ENCODE peak calls at places on chromosomes 13 and 19, in six cellular contexts. H is Calu3, Q is neural crest cell, E is fibroblast of mammary gland, W is colonic mucosa, D is neural progenitor cell. A is an unnamed sample.

GRCh38 chr13:20351279-20352022 is 119.3 kb upstream of the GJB6 start:
- DNase-seq in H (no peak), Q (no peak), E (peak), W (no peak), D (no peak), A (peak)

GRCh38 chr19:40433391-40434216 is 7.8 kb upstream of the SERTAD1 start:
- DNase-seq in H (peak), Q (peak), E (peak), W (peak), D (peak), A (peak)

GRCh38 chr13:113426591-113426986 is 26.7 kb downstream of the ADPRHL1 start:
- DNase-seq in H (no peak), Q (no peak), E (no peak), W (no peak), D (peak), A (no peak)

GRCh38 chr19:36051236-36051635 is 2.8 kb downstream of the THAP8 start:
- DNase-seq in H (peak), Q (no peak), E (no peak), W (no peak), D (peak), A (no peak)

GRCh38 chr13:72931311-72931710 is 127.5 kb upstream of the KLF5 start:
- DNase-seq in H (no peak), Q (no peak), E (no peak), W (no peak), D (no peak), A (no peak)

GRCh38 chr19:34191355-34191962 is 19.2 kb downstream of the LSM14A start:
- DNase-seq in H (no peak), Q (no peak), E (no peak), W (no peak), D (no peak), A (no peak)

GRCh38 chr19:1653300-1653628 is 849 bp upstream of the TCF3 start:
- DNase-seq in H (no peak), Q (no peak), E (no peak), W (no peak), D (no peak), A (no peak)

GRCh38 chr19:4740092-4740491 is 16.4 kb upstream of the DPP9 start:
- DNase-seq in H (no peak), Q (no peak), E (no peak), W (no peak), D (no peak), A (no peak)

GRCh38 chr19:46089432-46089831 is 35.1 kb downstream of the IGFL3 start:
- DNase-seq in H (no peak), Q (no peak), E (no peak), W (no peak), D (no peak), A (no peak)

GRCh38 chr13:74320282-74320681 is 186.1 kb upstream of the KLF12 start:
- DNase-seq in H (no peak), Q (no peak), E (no peak), W (no peak), D (no peak), A (no peak)

GRCh38 chr19:52935434-52935833 is 12.2 kb upstream of the ZNF888 start:
- DNase-seq in H (peak), Q (no peak), E (peak), W (no peak), D (no peak), A (no peak)

GRCh38 chr19:39232708-39233107 is 12.1 kb downstream of the IFNL3 start:
- DNase-seq in H (no peak), Q (no peak), E (no peak), W (no peak), D (no peak), A (no peak)

GRCh38 chr19:41882568-41883462 is at the start of gene ARHGEF1:
- DNase-seq in H (peak), Q (no peak), E (no peak), W (peak), D (peak), A (no peak)

GRCh38 chr19:3098141-3098514 is 4.0 kb downstream of the GNA11 start:
- DNase-seq in H (no peak), Q (no peak), E (peak), W (peak), D (no peak), A (no peak)

GRCh38 chr13:84894749-84895148 is 904.5 kb downstream of the SLITRK6 start:
- DNase-seq in H (no peak), Q (no peak), E (no peak), W (no peak), D (no peak), A (no peak)

GRCh38 chr19:1068111-1069001 is 1.4 kb downstream of the ARHGAP45 start:
- DNase-seq in H (no peak), Q (no peak), E (no peak), W (peak), D (no peak), A (no peak)

GRCh38 chr19:16702123-16702522 is 17.5 kb upstream of the NWD1 start:
- DNase-seq in H (no peak), Q (no peak), E (peak), W (no peak), D (no peak), A (no peak)

GRCh38 chr13:32246468-32246867 is 68.7 kb downstream of the ZAR1L start:
- DNase-seq in H (peak), Q (peak), E (peak), W (peak), D (peak), A (peak)

GRCh38 chr13:63691474-63691873 is 2275.8 kb upstream of the PCDH20 start:
- DNase-seq in H (no peak), Q (no peak), E (no peak), W (no peak), D (no peak), A (no peak)

GRCh38 chr19:2391118-2391725 is 31.2 kb downstream of the TMPRSS9 start:
- DNase-seq in H (peak), Q (no peak), E (peak), W (peak), D (peak), A (peak)

GRCh38 chr19:1309977-1310852 is 24.5 kb downstream of the EFNA2 start:
- DNase-seq in H (no peak), Q (no peak), E (no peak), W (no peak), D (no peak), A (no peak)

GRCh38 chr19:38662508-38663155 is 15.2 kb downstream of the ACTN4 start:
- DNase-seq in H (no peak), Q (no peak), E (no peak), W (no peak), D (no peak), A (no peak)

GRCh38 chr19:50926144-50926543 is 14.9 kb upstream of the KLK4 start:
- DNase-seq in H (no peak), Q (no peak), E (no peak), W (no peak), D (no peak), A (no peak)

GRCh38 chr13:50531917-50532899 is 311.3 kb downstream of the DLEU7 start:
- DNase-seq in H (no peak), Q (no peak), E (peak), W (no peak), D (no peak), A (peak)

GRCh38 chr19:38378866-38379265 is 4.5 kb downstream of the PSMD8 start:
- DNase-seq in H (no peak), Q (no peak), E (peak), W (no peak), D (no peak), A (no peak)

GRCh38 chr19:34041922-34042521 is 130.3 kb upstream of the LSM14A start:
- DNase-seq in H (peak), Q (peak), E (peak), W (peak), D (peak), A (no peak)

GRCh38 chr13:113469582-113469981 is 16.3 kb upstream of the ADPRHL1 start:
- DNase-seq in H (no peak), Q (no peak), E (no peak), W (no peak), D (no peak), A (no peak)

GRCh38 chr19:15213715-15214381 is 13.1 kb upstream of the NOTCH3 start:
- DNase-seq in H (no peak), Q (no peak), E (peak), W (no peak), D (no peak), A (no peak)

GRCh38 chr19:13231663-13232062 is 81.5 kb downstream of the IER2 start:
- DNase-seq in H (no peak), Q (no peak), E (no peak), W (no peak), D (no peak), A (no peak)

GRCh38 chr19:13225973-13226865 is 76.0 kb downstream of the IER2 start:
- DNase-seq in H (no peak), Q (no peak), E (no peak), W (no peak), D (no peak), A (no peak)

GRCh38 chr19:13226983-13227382 is 76.8 kb downstream of the IER2 start:
- DNase-seq in H (no peak), Q (no peak), E (no peak), W (no peak), D (no peak), A (no peak)

GRCh38 chr19:13229246-13229645 is 79.0 kb downstream of the IER2 start:
- DNase-seq in H (no peak), Q (no peak), E (no peak), W (no peak), D (no peak), A (no peak)

GRCh38 chr19:13228561-13228960 is 78.3 kb downstream of the IER2 start:
- DNase-seq in H (no peak), Q (no peak), E (no peak), W (no peak), D (no peak), A (no peak)
- TF ChIP-seq CTCF in H (no peak), Q (no peak), E (no peak), W (no peak), D (no peak), A (no peak)

GRCh38 chr19:18340237-18340989 is at the start of gene PGPEP1:
- DNase-seq in H (peak), Q (peak), E (peak), W (peak), D (peak), A (no peak)

GRCh38 chr19:18342090-18342632 is 1.8 kb downstream of the PGPEP1 start:
- DNase-seq in H (no peak), Q (no peak), E (no peak), W (no peak), D (no peak), A (no peak)

GRCh38 chr19:18339703-18340102 is 695 bp upstream of the PGPEP1 start:
- DNase-seq in H (peak), Q (no peak), E (peak), W (peak), D (peak), A (no peak)

GRCh38 chr19:18338471-18339001 is 1.9 kb upstream of the PGPEP1 start:
- DNase-seq in H (no peak), Q (no peak), E (no peak), W (no peak), D (no peak), A (no peak)

DNA sequence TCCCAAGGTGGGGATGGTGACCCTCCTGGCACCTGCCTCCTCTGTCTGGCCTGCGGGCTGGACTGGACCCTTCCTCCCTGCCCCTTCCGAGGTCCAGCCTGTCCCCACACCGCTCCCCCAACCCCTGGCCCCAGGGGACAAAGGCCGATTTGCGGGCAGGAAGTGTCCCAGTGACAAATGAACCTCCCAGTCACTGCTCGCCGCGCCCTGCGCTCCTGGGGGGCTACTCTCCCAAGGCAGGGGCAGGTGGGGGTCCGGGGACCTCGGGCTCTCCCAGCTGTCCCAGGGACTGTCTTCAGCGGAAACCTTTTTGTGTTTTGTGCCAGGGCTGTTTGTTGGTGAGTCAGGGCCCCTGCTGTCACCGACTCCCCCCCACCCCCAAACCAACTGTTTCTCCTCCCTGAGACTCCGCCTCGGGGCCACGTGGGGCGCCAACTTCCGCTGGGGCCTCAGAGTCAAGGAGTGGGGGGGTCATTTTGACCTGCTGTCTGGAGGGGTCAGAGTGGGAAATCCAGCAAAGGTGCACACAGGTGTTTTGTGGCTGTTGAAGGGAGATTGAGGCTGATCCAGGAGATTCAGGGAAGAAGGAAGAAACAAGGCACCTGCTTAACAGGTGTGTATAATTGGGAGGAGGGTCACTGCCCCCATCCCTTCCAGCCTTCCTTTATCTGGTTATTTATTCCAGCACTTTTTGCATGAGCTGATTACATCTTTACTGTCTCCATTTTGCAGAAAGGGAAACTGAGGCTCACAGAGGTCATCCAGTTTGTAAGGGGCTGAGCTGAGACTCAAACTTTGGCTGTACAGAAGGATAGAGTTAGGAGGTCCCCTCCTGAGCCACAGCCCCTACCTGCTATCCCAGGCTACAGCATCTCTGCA is 831 bp downstream of the PGPEP1 start:
- DNase-seq in H (peak), Q (no peak), E (peak), W (peak), D (peak), A (no peak)
- TF ChIP-seq CTCF in H (no peak), Q (no peak), E (no peak), W (no peak), D (no peak), A (no peak)

DNA sequence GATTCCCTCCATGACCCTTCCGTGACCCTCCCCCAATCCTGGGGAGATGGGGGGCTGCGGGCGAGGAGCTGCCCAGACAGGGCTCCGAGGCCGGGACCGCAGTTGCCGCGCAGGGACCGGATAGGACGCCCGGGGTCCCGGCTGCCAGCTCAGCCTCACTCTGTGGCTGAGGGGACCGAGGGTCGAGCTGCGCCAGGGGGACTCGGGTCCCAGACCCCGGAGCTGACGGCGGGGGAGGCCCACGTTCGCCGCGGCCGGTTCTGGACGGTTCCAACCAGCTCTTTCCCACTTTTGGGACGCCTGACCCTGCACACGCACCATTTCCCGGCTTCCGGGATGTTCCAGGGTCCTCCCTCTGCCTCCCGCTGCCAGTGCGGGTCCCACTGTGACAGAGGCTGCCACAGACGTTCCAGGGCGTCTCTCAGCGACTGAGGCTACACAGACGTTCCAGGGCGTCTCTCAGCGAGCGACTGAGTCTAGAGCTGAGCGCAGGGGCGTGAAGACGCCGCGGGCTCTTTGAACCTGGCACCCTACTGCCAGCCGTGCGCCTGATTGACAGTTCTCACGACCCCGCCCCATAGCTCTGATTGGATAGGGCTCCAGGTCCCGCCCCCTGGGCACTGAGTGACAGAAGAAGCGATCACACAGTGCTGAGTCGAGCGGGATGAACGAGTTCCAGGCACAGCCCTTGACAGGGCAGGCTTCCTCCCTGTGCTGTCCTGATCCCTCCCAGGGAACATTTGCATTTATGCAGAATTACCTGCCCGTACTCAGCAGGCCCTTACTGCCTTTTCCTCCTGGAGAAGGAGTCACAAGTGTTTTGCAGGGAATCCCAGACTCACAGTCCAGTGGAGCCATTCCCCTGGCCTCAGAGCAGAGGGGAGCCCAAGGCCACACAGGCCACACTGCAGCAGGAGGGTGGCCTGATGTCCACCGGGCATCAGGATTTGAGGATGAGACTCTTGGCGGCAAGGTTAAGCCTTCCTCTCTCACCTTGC is at the start of gene ZNF563:
- DNase-seq in H (peak), Q (peak), E (peak), W (peak), D (peak), A (peak)
- TF ChIP-seq CTCF in H (no peak), Q (no peak), E (no peak), W (no peak), D (no peak), A (no peak)

DNA sequence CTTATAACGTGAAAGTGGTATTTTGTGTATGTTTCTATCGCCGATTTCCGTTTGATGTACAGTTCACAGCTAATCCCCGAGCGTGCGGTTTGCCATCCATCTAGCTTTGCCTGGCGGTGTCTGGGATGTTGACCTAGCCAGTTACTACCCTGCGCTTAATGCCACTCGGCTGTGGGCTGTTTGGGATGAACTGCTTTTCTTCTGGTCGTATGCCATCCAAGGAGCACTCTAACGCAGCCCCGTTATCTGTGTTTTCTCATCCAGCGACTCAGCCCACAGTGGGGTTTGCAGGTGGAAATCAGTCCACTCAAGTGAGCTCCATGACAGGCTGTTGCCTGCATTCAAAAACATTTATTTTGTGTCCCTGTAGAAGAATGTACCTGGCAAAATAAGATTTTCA is 512.3 kb downstream of the MYO16 start:
- DNase-seq in H (no peak), Q (no peak), E (no peak), W (no peak), D (no peak), A (no peak)
- TF ChIP-seq CTCF in H (no peak), Q (no peak), E (no peak), W (no peak), D (no peak), A (no peak)

A was measured in astrocyte of the cerebellum.